ENCODE peak calls at places on chromosomes 12 and 14, in six cellular contexts. I is lung, C is AG09319, M is sigmoid colon, P is right lobe of liver, Y is lower leg skin. R is an unnamed sample.

GRCh38 chr12:119432935-119433334 is 98.4 kb downstream of the CCDC60 start:
- DNase-seq in Y (no peak), P (no peak), M (no peak), C (no peak), I (no peak), R (no peak)

GRCh38 chr14:68947802-68948201 is 31.3 kb downstream of the ACTN1 start:
- DNase-seq in P (no peak), Y (no peak), C (no peak), M (peak), I (no peak), R (peak)

GRCh38 chr14:75736845-75737485 is 75.9 kb downstream of the TTLL5 start:
- DNase-seq in P (no peak), C (no peak), M (no peak), Y (no peak), I (no peak), R (no peak)

GRCh38 chr14:77219591-77219990 is 38.0 kb downstream of the TMEM63C start:
- DNase-seq in M (no peak), P (peak), Y (no peak), I (no peak), C (no peak), R (no peak)

GRCh38 chr12:65126482-65126881 is 5.4 kb upstream of the WIF1 start:
- DNase-seq in I (no peak), M (no peak), C (no peak), P (no peak), Y (no peak), R (no peak)

GRCh38 chr14:92037989-92038388 is 1.9 kb downstream of the TRIP11 start:
- DNase-seq in C (no peak), M (no peak), I (no peak), Y (no peak), P (no peak), R (no peak)

GRCh38 chr14:59123975-59124374 is 64.5 kb upstream of the DAAM1 start:
- DNase-seq in C (no peak), M (no peak), P (no peak), Y (no peak), I (no peak), R (no peak)

GRCh38 chr12:111457071-111457470 is 51.3 kb downstream of the SH2B3 start:
- DNase-seq in Y (peak), M (peak), I (no peak), P (no peak), C (no peak), R (no peak)

GRCh38 chr12:1171657-1172056 is 180.6 kb downstream of the ERC1 start:
- DNase-seq in P (no peak), Y (no peak), M (no peak), I (no peak), C (peak), R (no peak)

GRCh38 chr14:32933623-32933942 is 5.1 kb upstream of the NPAS3 start:
- DNase-seq in I (no peak), P (no peak), Y (no peak), M (no peak), C (no peak), R (no peak)

GRCh38 chr12:81081726-81082125 is 3.8 kb downstream of the ACSS3 start:
- DNase-seq in Y (no peak), I (no peak), M (no peak), C (no peak), P (no peak), R (no peak)

GRCh38 chr12:131118366-131118765 is 164.7 kb downstream of the ADGRD1 start:
- DNase-seq in Y (peak), M (peak), C (no peak), P (peak), I (no peak), R (peak)

GRCh38 chr14:61280092-61280525 is 1.0 kb downstream of the TMEM30B start:
- DNase-seq in I (no peak), P (peak), M (no peak), Y (peak), C (no peak), R (peak)

GRCh38 chr12:65838330-65838976 is 14.2 kb downstream of the HMGA2 start:
- DNase-seq in C (no peak), M (no peak), P (no peak), I (no peak), Y (no peak), R (no peak)

GRCh38 chr12:57151741-57152407 is 4.5 kb upstream of the LRP1-AS start:
- DNase-seq in M (peak), Y (no peak), P (no peak), C (peak), I (no peak), R (no peak)

GRCh38 chr14:100140452-100141132 is 18.9 kb downstream of the DEGS2 start:
- DNase-seq in Y (no peak), M (no peak), C (no peak), P (no peak), I (peak), R (no peak)

GRCh38 chr14:100143523-100143922 is 15.9 kb downstream of the DEGS2 start:
- DNase-seq in I (no peak), P (no peak), Y (no peak), C (no peak), M (no peak), R (no peak)

GRCh38 chr14:100143934-100144333 is 15.5 kb downstream of the DEGS2 start:
- DNase-seq in P (no peak), M (no peak), Y (no peak), I (no peak), C (no peak), R (no peak)

GRCh38 chr14:100141133-100141497 is 18.3 kb downstream of the DEGS2 start:
- DNase-seq in Y (no peak), P (no peak), M (no peak), C (no peak), I (no peak), R (no peak)

GRCh38 chr14:100142073-100143040 is 17.1 kb downstream of the DEGS2 start:
- DNase-seq in M (no peak), I (peak), C (no peak), Y (no peak), P (no peak), R (no peak)
- TF ChIP-seq CTCF in M (no peak), I (no peak), C (no peak), Y (no peak), P (no peak), R (no peak)

DNA sequence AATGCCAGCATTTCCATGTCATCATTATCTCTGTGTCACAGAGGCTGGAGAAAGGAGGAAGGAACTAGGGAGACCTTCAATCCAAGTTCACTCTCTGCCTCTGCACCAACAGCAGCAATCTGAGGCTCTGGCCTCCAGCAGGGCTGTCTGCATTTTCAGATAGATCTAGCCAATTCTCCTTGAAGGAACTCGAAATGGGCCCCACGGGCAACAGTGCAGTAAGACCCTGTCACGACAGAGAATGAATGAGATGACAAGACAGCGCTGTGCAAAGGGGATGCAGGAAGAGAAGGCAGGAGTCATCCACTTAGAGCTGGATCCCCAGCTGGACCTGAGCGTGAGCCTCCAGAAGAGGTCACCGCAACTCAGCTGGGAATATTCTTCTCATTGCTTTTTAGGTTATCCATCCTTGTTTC is 183.7 kb upstream of the GZMB start:
- DNase-seq in I (no peak), M (no peak), P (no peak), Y (no peak), C (no peak), R (no peak)
- TF ChIP-seq CTCF in I (no peak), M (no peak), P (peak), Y (no peak), C (peak), R (peak)

GRCh38 chr14:79357307-79357706 is 854.0 kb downstream of the DIO2 start:
- DNase-seq in C (no peak), I (no peak), P (no peak), M (no peak), Y (no peak), R (no peak)

GRCh38 chr14:79354336-79354735 is 857.0 kb downstream of the DIO2 start:
- DNase-seq in Y (no peak), M (no peak), I (no peak), C (no peak), P (no peak), R (no peak)

GRCh38 chr14:79352026-79352425 is 859.3 kb downstream of the DIO2 start:
- DNase-seq in I (no peak), M (no peak), C (no peak), P (no peak), Y (no peak), R (no peak)

DNA sequence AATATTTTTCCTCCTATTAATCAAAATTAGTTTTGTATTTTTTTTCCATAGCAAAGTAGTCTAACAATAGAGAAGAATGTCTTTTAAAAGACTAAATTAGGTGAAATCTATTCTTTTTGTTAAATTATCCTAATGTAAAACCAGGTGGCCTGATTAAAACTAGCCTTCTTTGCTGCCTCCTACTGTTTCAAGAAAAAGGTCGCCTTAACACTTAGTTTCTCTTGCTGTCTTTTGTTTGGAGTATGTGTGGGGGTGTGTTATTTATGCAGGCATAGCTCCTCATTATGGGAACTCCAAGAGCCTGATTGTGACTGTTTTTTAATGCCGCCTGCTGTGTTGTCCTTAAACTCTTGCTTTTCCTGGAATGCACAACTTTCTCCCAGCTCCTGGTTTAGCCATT is 855.3 kb downstream of the DIO2 start:
- DNase-seq in Y (no peak), M (no peak), I (no peak), P (no peak), C (no peak), R (no peak)
- TF ChIP-seq CTCF in Y (no peak), M (no peak), I (no peak), P (no peak), C (no peak), R (peak)

GRCh38 chr14:55131782-55132181 is 2.7 kb downstream of the LGALS3 start:
- DNase-seq in Y (no peak), P (no peak), M (no peak), I (no peak), C (no peak), R (no peak)

GRCh38 chr14:55130194-55130550 is 1.1 kb downstream of the LGALS3 start:
- DNase-seq in M (no peak), I (no peak), P (no peak), Y (no peak), C (no peak), R (no peak)

GRCh38 chr14:55136868-55137785 is 8.1 kb downstream of the LGALS3 start:
- DNase-seq in M (peak), Y (no peak), C (peak), I (peak), P (no peak), R (no peak)

GRCh38 chr14:55136241-55136640 is 7.2 kb downstream of the LGALS3 start:
- DNase-seq in Y (no peak), C (no peak), P (no peak), M (no peak), I (no peak), R (no peak)

GRCh38 chr14:55133416-55133815 is 4.4 kb downstream of the LGALS3 start:
- DNase-seq in P (no peak), Y (no peak), I (no peak), M (no peak), C (no peak), R (no peak)
- TF ChIP-seq CTCF in P (no peak), Y (no peak), I (no peak), M (no peak), C (no peak), R (peak)